ENCODE peak calls at places on chromosomes 7 and 10, in six cellular contexts. G is EH, W is IMR-90, Y is pancreas, K is colonic mucosa, X is iris pigment epithelial cell. A is an unnamed sample.

GRCh38 chr7:3039787-3040186 is 3.9 kb downstream of the CARD11 start:
- DNase-seq in K (no peak), X (no peak), Y (no peak), W (no peak), G (no peak), A (no peak)

GRCh38 chr10:4390219-4390618 is 435.8 kb upstream of the AKR1E2 start:
- DNase-seq in G (peak), Y (no peak), X (no peak), K (no peak), W (no peak), A (no peak)

GRCh38 chr10:129730993-129731325 is 233.1 kb downstream of the EBF3 start:
- DNase-seq in W (no peak), G (no peak), K (no peak), Y (no peak), X (no peak), A (peak)

GRCh38 chr10:124200011-124200410 is 106.6 kb upstream of the CHST15 start:
- DNase-seq in K (no peak), G (peak), X (no peak), W (no peak), Y (no peak), A (no peak)

GRCh38 chr10:44258019-44258418 is 126.9 kb downstream of the CXCL12 start:
- DNase-seq in G (no peak), Y (no peak), X (no peak), W (no peak), K (no peak), A (peak)

GRCh38 chr10:51832652-51833383 is 133.4 kb upstream of the CSTF2T start:
- DNase-seq in X (peak), Y (no peak), G (peak), K (no peak), W (peak), A (no peak)

GRCh38 chr10:112461029-112461887 is 14.2 kb downstream of the VTI1A start:
- DNase-seq in X (peak), G (peak), W (peak), K (no peak), Y (no peak), A (no peak)

GRCh38 chr7:151812967-151813366 is 63.9 kb downstream of the PRKAG2 start:
- DNase-seq in Y (no peak), X (no peak), G (no peak), K (no peak), W (no peak), A (no peak)

GRCh38 chr10:22821501-22821900 is 106.4 kb upstream of the ARMC3 start:
- DNase-seq in K (no peak), Y (no peak), G (peak), X (peak), W (peak), A (no peak)